ENCODE peak calls at places on chromosome 17, in six cellular contexts. K is stimulated activated CD8-positive, alpha-beta memory T cell treated with anti-CD3 and anti-CD28 coated beads, Interleukin-4, amount 100 ng/mL, for 24 hours; C is Daoy; V is NCI-H446; Z is iPS-NIHi11; T is AG08395. B is an unnamed sample.

GRCh38 chr17:42456223-42457106 is 2.2 kb upstream of the ATP6V0A1 start:
- DNase-seq in K (no peak), C (peak), V (no peak), Z (no peak), T (peak), B (no peak)

GRCh38 chr17:12990041-12990808 is 27.6 kb downstream of the ELAC2 start:
- DNase-seq in K (no peak), C (no peak), V (peak), Z (no peak), T (no peak), B (no peak)

GRCh38 chr17:7213895-7214299 is 5.7 kb downstream of the DLG4 start:
- DNase-seq in K (no peak), C (peak), V (peak), Z (peak), T (peak), B (peak)

GRCh38 chr17:80453126-80453979 is 23.1 kb downstream of the NPTX1 start:
- DNase-seq in K (no peak), C (no peak), V (peak), Z (no peak), T (no peak), B (peak)

GRCh38 chr17:9645858-9646555 is 690 bp downstream of the USP43 start:
- DNase-seq in K (peak), C (peak), V (no peak), Z (peak), T (no peak), B (peak)

GRCh38 chr17:77235370-77236080 is 94.8 kb downstream of the SEC14L1 start:
- DNase-seq in K (no peak), C (peak), V (no peak), Z (no peak), T (peak), B (peak)

GRCh38 chr17:32277284-32277683 is 11.7 kb downstream of the RHBDL3 start:
- DNase-seq in K (no peak), C (no peak), V (no peak), Z (peak), T (peak), B (no peak)

GRCh38 chr17:43608313-43608712 is 53.4 kb downstream of the MEOX1 start:
- DNase-seq in K (peak), C (peak), V (peak), Z (no peak), T (no peak), B (peak)

GRCh38 chr17:68457168-68457538 is at the start of gene WIPI1:
- DNase-seq in K (no peak), C (no peak), V (no peak), Z (no peak), T (peak), B (no peak)

GRCh38 chr17:55450232-55450631 is 28.6 kb upstream of the MMD start:
- DNase-seq in K (no peak), C (no peak), V (no peak), Z (no peak), T (no peak), B (no peak)

GRCh38 chr17:17227608-17228520 is 9.1 kb downstream of the FLCN start:
- DNase-seq in K (no peak), C (no peak), V (no peak), Z (no peak), T (no peak), B (no peak)

GRCh38 chr17:37736428-37736827 is 8.4 kb downstream of the HNF1B start:
- DNase-seq in K (no peak), C (no peak), V (no peak), Z (no peak), T (no peak), B (no peak)

GRCh38 chr17:66406701-66407644 is 104.6 kb downstream of the PRKCA start:
- DNase-seq in K (no peak), C (no peak), V (no peak), Z (no peak), T (no peak), B (no peak)

GRCh38 chr17:40068917-40069750 is 6.4 kb downstream of the THRA start:
- DNase-seq in K (peak), C (peak), V (peak), Z (no peak), T (peak), B (peak)

GRCh38 chr17:75611746-75612437 is 21.3 kb upstream of the SMIM5 start:
- DNase-seq in K (no peak), C (no peak), V (no peak), Z (no peak), T (no peak), B (no peak)

GRCh38 chr17:79171152-79171551 is 96.5 kb downstream of the ENGASE start:
- DNase-seq in K (no peak), C (no peak), V (no peak), Z (no peak), T (peak), B (no peak)

GRCh38 chr17:44780161-44780560 is 21.4 kb downstream of the ADAM11 start:
- DNase-seq in K (no peak), C (no peak), V (no peak), Z (no peak), T (no peak), B (no peak)

GRCh38 chr17:67491009-67491677 is 114.1 kb downstream of the PITPNC1 start:
- DNase-seq in K (no peak), C (peak), V (no peak), Z (peak), T (peak), B (peak)

GRCh38 chr17:38749222-38750043 is 1.3 kb upstream of the PCGF2 start:
- DNase-seq in K (no peak), C (peak), V (peak), Z (peak), T (peak), B (peak)

GRCh38 chr17:34156401-34156740 is 98.7 kb upstream of the CCL2 start:
- DNase-seq in K (no peak), C (no peak), V (no peak), Z (no peak), T (no peak), B (no peak)

GRCh38 chr17:17684901-17685774 is 3.9 kb downstream of the RAI1 start:
- DNase-seq in K (no peak), C (no peak), V (no peak), Z (no peak), T (no peak), B (no peak)

GRCh38 chr17:3911271-3912053 is 4.8 kb downstream of the P2RX1 start:
- DNase-seq in K (peak), C (no peak), V (no peak), Z (no peak), T (no peak), B (no peak)

GRCh38 chr17:57819273-57819672 is 30.6 kb downstream of the MRPS23 start:
- DNase-seq in K (no peak), C (no peak), V (no peak), Z (no peak), T (no peak), B (no peak)

B was measured in MG63.